ENCODE peak calls at places on chromosomes 12 and 14, in seven cellular contexts. R is adipocyte; V is naive thymus-derived CD8-positive, alpha-beta T cell; S is activated CD4-positive, CD25-positive, alpha-beta regulatory T cell treated with anti-CD3 and anti-CD28 coated beads, Interleukin-2, amount 50 U/mL, for 16 hours; Z is iPS-NIHi11; F is AG08395; W is germinal center. G is an unnamed sample.

GRCh38 chr14:100476012-100476822 is 111.0 kb downstream of the BEGAIN start:
- DNase-seq in R (peak), V (no peak), S (no peak), Z (no peak), F (peak), W (no peak), G (no peak)

GRCh38 chr14:59460378-59460777 is 4.8 kb downstream of the GPR135 start:
- DNase-seq in R (no peak), V (no peak), S (no peak), Z (no peak), F (no peak), W (no peak), G (no peak)

GRCh38 chr14:91112172-91112571 is 1.7 kb upstream of the DGLUCY start:
- DNase-seq in R (no peak), V (no peak), S (no peak), Z (no peak), F (no peak), W (no peak), G (no peak)

GRCh38 chr12:14952295-14952995 is 9.0 kb downstream of the ARHGDIB start:
- DNase-seq in R (peak), V (peak), S (no peak), Z (no peak), F (peak), W (peak), G (peak)

GRCh38 chr14:93049295-93049694 is 66.4 kb downstream of the ITPK1 start:
- DNase-seq in R (no peak), V (no peak), S (no peak), Z (no peak), F (no peak), W (no peak), G (no peak)

GRCh38 chr12:91007531-91008290 is 2.9 kb upstream of the EPYC start:
- DNase-seq in R (no peak), V (no peak), S (no peak), Z (no peak), F (no peak), W (no peak), G (no peak)

GRCh38 chr14:103476631-103477030 is 46.0 kb downstream of the CKB start:
- DNase-seq in R (no peak), V (no peak), S (no peak), Z (no peak), F (no peak), W (no peak), G (no peak)

GRCh38 chr12:113071063-113071426 is 14.5 kb downstream of the DTX1 start:
- DNase-seq in R (no peak), V (no peak), S (no peak), Z (no peak), F (no peak), W (no peak), G (no peak)

GRCh38 chr12:59079029-59079428 is 158.7 kb upstream of the LRIG3 start:
- DNase-seq in R (no peak), V (no peak), S (no peak), Z (no peak), F (no peak), W (no peak), G (no peak)

GRCh38 chr12:3304436-3305135 is 186.4 kb upstream of the PRMT8 start:
- DNase-seq in R (peak), V (no peak), S (no peak), Z (peak), F (peak), W (no peak), G (no peak)

GRCh38 chr12:69671597-69671996 is 27.5 kb downstream of the BEST3 start:
- DNase-seq in R (no peak), V (no peak), S (no peak), Z (no peak), F (no peak), W (no peak), G (no peak)

GRCh38 chr14:65904988-65905387 is 492.5 kb downstream of the FUT8 start:
- DNase-seq in R (no peak), V (no peak), S (no peak), Z (no peak), F (no peak), W (no peak), G (no peak)

GRCh38 chr14:69495341-69495921 is 10.9 kb downstream of the PLEKHD1 start:
- DNase-seq in R (no peak), V (no peak), S (no peak), Z (no peak), F (no peak), W (no peak), G (no peak)

GRCh38 chr12:55696796-55697462 is 10.8 kb downstream of the ITGA7 start:
- DNase-seq in R (no peak), V (peak), S (no peak), Z (no peak), F (no peak), W (no peak), G (no peak)

GRCh38 chr12:47650469-47650868 is 55.4 kb downstream of the RPAP3 start:
- DNase-seq in R (peak), V (no peak), S (no peak), Z (no peak), F (no peak), W (no peak), G (no peak)

GRCh38 chr14:100905166-100905565 is 1.6 kb upstream of the RTL1 start:
- DNase-seq in R (no peak), V (no peak), S (no peak), Z (no peak), F (no peak), W (no peak), G (no peak)

GRCh38 chr12:57898308-57898970 is 42.9 kb upstream of the ATP23 start:
- DNase-seq in R (no peak), V (no peak), S (no peak), Z (no peak), F (no peak), W (peak), G (no peak)

GRCh38 chr12:113933201-113933786 is 32.8 kb downstream of the RBM19 start:
- DNase-seq in R (peak), V (no peak), S (no peak), Z (peak), F (peak), W (no peak), G (no peak)

GRCh38 chr12:87690236-87690810 is 338.9 kb downstream of the C12orf50 start:
- DNase-seq in R (no peak), V (no peak), S (no peak), Z (no peak), F (no peak), W (no peak), G (no peak)

GRCh38 chr14:77979666-77980351 is 179.9 kb downstream of the ADCK1 start:
- DNase-seq in R (no peak), V (no peak), S (no peak), Z (peak), F (peak), W (no peak), G (no peak)

GRCh38 chr12:89259831-89260230 is 92.5 kb downstream of the DUSP6 start:
- DNase-seq in R (no peak), V (no peak), S (no peak), Z (no peak), F (no peak), W (no peak), G (no peak)

GRCh38 chr14:21069388-21070082 is 569 bp upstream of the ARHGEF40 start:
- DNase-seq in R (peak), V (no peak), S (no peak), Z (peak), F (peak), W (no peak), G (peak)

GRCh38 chr12:54935235-54935951 is 49.2 kb downstream of the TESPA1 start:
- DNase-seq in R (peak), V (no peak), S (peak), Z (no peak), F (peak), W (peak), G (peak)

GRCh38 chr14:60094306-60094897 is 2.7 kb downstream of the PCNX4 start:
- DNase-seq in R (no peak), V (no peak), S (no peak), Z (peak), F (peak), W (no peak), G (no peak)

GRCh38 chr12:99200711-99201384 is 446.7 kb upstream of the GARIN6 start:
- DNase-seq in R (no peak), V (no peak), S (no peak), Z (no peak), F (no peak), W (no peak), G (no peak)

GRCh38 chr12:3869860-3870259 is 3.3 kb downstream of the PARP11 start:
- DNase-seq in R (peak), V (no peak), S (no peak), Z (no peak), F (no peak), W (no peak), G (no peak)

GRCh38 chr12:53061404-53062010 is 11.6 kb downstream of the TNS2 start:
- DNase-seq in R (no peak), V (peak), S (no peak), Z (peak), F (no peak), W (no peak), G (no peak)

GRCh38 chr14:102805454-102805891 is 28.2 kb downstream of the TRAF3 start:
- DNase-seq in R (peak), V (no peak), S (no peak), Z (no peak), F (peak), W (peak), G (peak)

GRCh38 chr12:58645946-58646345 is 274.4 kb downstream of the LRIG3 start:
- DNase-seq in R (no peak), V (no peak), S (no peak), Z (no peak), F (no peak), W (no peak), G (no peak)

GRCh38 chr12:31629756-31630732 is 29.4 kb upstream of the ETFBKMT start:
- DNase-seq in R (peak), V (no peak), S (no peak), Z (no peak), F (peak), W (no peak), G (no peak)

GRCh38 chr12:99253068-99253467 is 394.5 kb upstream of the GARIN6 start:
- DNase-seq in R (peak), V (no peak), S (no peak), Z (no peak), F (no peak), W (no peak), G (no peak)

GRCh38 chr14:79281244-79282199 is 929.8 kb downstream of the DIO2 start:
- DNase-seq in R (no peak), V (no peak), S (no peak), Z (peak), F (no peak), W (no peak), G (no peak)

GRCh38 chr12:72264548-72265175 is 7.5 kb upstream of the TRHDE start:
- DNase-seq in R (peak), V (no peak), S (no peak), Z (peak), F (peak), W (no peak), G (no peak)

GRCh38 chr12:80935076-80935475 is 2.7 kb downstream of the LIN7A start:
- DNase-seq in R (no peak), V (no peak), S (no peak), Z (no peak), F (no peak), W (no peak), G (no peak)

G was measured in effector memory CD8-positive, alpha-beta T cell.